ENCODE peak calls at places on chromosomes 13 and 19, in seven cellular contexts. One of them, this sample, is unnamed.

GRCh38 chr19:36939153-36939552 is 23.0 kb downstream of the ZNF568 start:
- DNase-seq in CD4-positive, alpha-beta T cell: no peak
- DNase-seq in uterus: no peak
- DNase-seq in A549: no peak
- DNase-seq in mesendoderm: peak
- DNase-seq in cardiac muscle cell: peak
- DNase-seq in psoas muscle: no peak
- DNase-seq in this sample: no peak

GRCh38 chr13:105991622-105992254 is 543.7 kb downstream of the EFNB2 start:
- DNase-seq in psoas muscle: no peak
- DNase-seq in CD4-positive, alpha-beta T cell: no peak
- DNase-seq in uterus: no peak
- DNase-seq in mesendoderm: peak
- DNase-seq in cardiac muscle cell: no peak
- DNase-seq in A549: no peak
- DNase-seq in this sample: no peak

GRCh38 chr13:50366488-50367174 is 351.4 kb downstream of the KCNRG start:
- DNase-seq in psoas muscle: no peak
- DNase-seq in cardiac muscle cell: no peak
- DNase-seq in mesendoderm: no peak
- DNase-seq in CD4-positive, alpha-beta T cell: no peak
- DNase-seq in uterus: no peak
- DNase-seq in A549: no peak
- DNase-seq in this sample: no peak

GRCh38 chr19:18558595-18558994 is 925 bp downstream of the KXD1 start:
- DNase-seq in mesendoderm: no peak
- DNase-seq in A549: no peak
- DNase-seq in uterus: no peak
- DNase-seq in CD4-positive, alpha-beta T cell: no peak
- DNase-seq in cardiac muscle cell: no peak
- DNase-seq in psoas muscle: no peak
- DNase-seq in this sample: no peak

GRCh38 chr19:30085394-30085793 is 143.4 kb downstream of the URI1 start:
- DNase-seq in cardiac muscle cell: peak
- DNase-seq in mesendoderm: peak
- DNase-seq in A549: no peak
- DNase-seq in psoas muscle: no peak
- DNase-seq in CD4-positive, alpha-beta T cell: no peak
- DNase-seq in uterus: no peak
- DNase-seq in this sample: no peak

GRCh38 chr13:37777676-37778075 is 91.9 kb downstream of the TRPC4 start:
- DNase-seq in A549: no peak
- DNase-seq in cardiac muscle cell: no peak
- DNase-seq in psoas muscle: no peak
- DNase-seq in CD4-positive, alpha-beta T cell: no peak
- DNase-seq in uterus: no peak
- DNase-seq in mesendoderm: no peak
- DNase-seq in this sample: no peak

GRCh38 chr13:24253520-24254150 is 55.7 kb upstream of the C1QTNF9 start:
- DNase-seq in A549: no peak
- DNase-seq in mesendoderm: no peak
- DNase-seq in CD4-positive, alpha-beta T cell: no peak
- DNase-seq in cardiac muscle cell: no peak
- DNase-seq in psoas muscle: no peak
- DNase-seq in uterus: no peak
- DNase-seq in this sample: no peak

GRCh38 chr13:72125561-72125960 is 258.6 kb upstream of the DACH1 start:
- DNase-seq in CD4-positive, alpha-beta T cell: no peak
- DNase-seq in cardiac muscle cell: no peak
- DNase-seq in mesendoderm: no peak
- DNase-seq in A549: no peak
- DNase-seq in psoas muscle: no peak
- DNase-seq in uterus: no peak
- DNase-seq in this sample: no peak

GRCh38 chr13:50236898-50237318 is 221.7 kb downstream of the KCNRG start:
- DNase-seq in A549: no peak
- DNase-seq in uterus: no peak
- DNase-seq in cardiac muscle cell: no peak
- DNase-seq in mesendoderm: no peak
- DNase-seq in psoas muscle: no peak
- DNase-seq in CD4-positive, alpha-beta T cell: no peak
- DNase-seq in this sample: no peak

GRCh38 chr13:22128413-22129198 is 457.7 kb downstream of the FGF9 start:
- DNase-seq in A549: no peak
- DNase-seq in mesendoderm: no peak
- DNase-seq in cardiac muscle cell: no peak
- DNase-seq in psoas muscle: no peak
- DNase-seq in uterus: no peak
- DNase-seq in CD4-positive, alpha-beta T cell: no peak
- DNase-seq in this sample: peak

GRCh38 chr13:42967660-42968059 is 24.4 kb downstream of the EPSTI1 start:
- DNase-seq in mesendoderm: no peak
- DNase-seq in cardiac muscle cell: no peak
- DNase-seq in psoas muscle: no peak
- DNase-seq in CD4-positive, alpha-beta T cell: no peak
- DNase-seq in uterus: no peak
- DNase-seq in A549: no peak
- DNase-seq in this sample: no peak

GRCh38 chr13:56735537-56735942 is 405.2 kb upstream of the PRR20A start:
- DNase-seq in mesendoderm: no peak
- DNase-seq in CD4-positive, alpha-beta T cell: no peak
- DNase-seq in uterus: no peak
- DNase-seq in cardiac muscle cell: peak
- DNase-seq in psoas muscle: no peak
- DNase-seq in A549: no peak
- DNase-seq in this sample: no peak

GRCh38 chr13:102277286-102277685 is 124.6 kb downstream of the FGF14 start:
- DNase-seq in CD4-positive, alpha-beta T cell: no peak
- DNase-seq in uterus: peak
- DNase-seq in cardiac muscle cell: no peak
- DNase-seq in psoas muscle: peak
- DNase-seq in A549: no peak
- DNase-seq in mesendoderm: no peak
- DNase-seq in this sample: no peak

GRCh38 chr13:113785051-113786010 is 26.3 kb downstream of the TMEM255B start:
- DNase-seq in CD4-positive, alpha-beta T cell: no peak
- DNase-seq in A549: no peak
- DNase-seq in psoas muscle: no peak
- DNase-seq in uterus: no peak
- DNase-seq in cardiac muscle cell: no peak
- DNase-seq in mesendoderm: no peak
- DNase-seq in this sample: peak

GRCh38 chr19:38211779-38212178 is 12.2 kb downstream of the DPF1 start:
- DNase-seq in mesendoderm: peak
- DNase-seq in uterus: no peak
- DNase-seq in psoas muscle: no peak
- DNase-seq in A549: no peak
- DNase-seq in cardiac muscle cell: no peak
- DNase-seq in CD4-positive, alpha-beta T cell: no peak
- DNase-seq in this sample: no peak

GRCh38 chr19:38210458-38210987 is 13.5 kb downstream of the DPF1 start:
- DNase-seq in psoas muscle: peak
- DNase-seq in uterus: peak
- DNase-seq in cardiac muscle cell: peak
- DNase-seq in A549: no peak
- DNase-seq in mesendoderm: peak
- DNase-seq in CD4-positive, alpha-beta T cell: no peak
- DNase-seq in this sample: no peak

GRCh38 chr19:38209671-38210457 is 14.2 kb downstream of the DPF1 start:
- DNase-seq in A549: no peak
- DNase-seq in psoas muscle: peak
- DNase-seq in CD4-positive, alpha-beta T cell: no peak
- DNase-seq in uterus: peak
- DNase-seq in cardiac muscle cell: peak
- DNase-seq in mesendoderm: peak
- DNase-seq in this sample: no peak

GRCh38 chr19:38209152-38209551 is 14.9 kb downstream of the DPF1 start:
- DNase-seq in CD4-positive, alpha-beta T cell: no peak
- DNase-seq in uterus: no peak
- DNase-seq in mesendoderm: no peak
- DNase-seq in psoas muscle: no peak
- DNase-seq in cardiac muscle cell: no peak
- DNase-seq in A549: no peak
- DNase-seq in this sample: no peak

GRCh38 chr19:38211206-38211605 is 12.8 kb downstream of the DPF1 start:
- DNase-seq in uterus: peak
- DNase-seq in mesendoderm: peak
- DNase-seq in A549: no peak
- DNase-seq in CD4-positive, alpha-beta T cell: no peak
- DNase-seq in psoas muscle: no peak
- DNase-seq in cardiac muscle cell: no peak
- DNase-seq in this sample: no peak
- H3K27ac ChIP-seq in uterus: peak
- H3K27ac ChIP-seq in mesendoderm: no peak
- H3K27ac ChIP-seq in A549: peak
- H3K27ac ChIP-seq in CD4-positive, alpha-beta T cell: no peak
- H3K27ac ChIP-seq in psoas muscle: no peak
- H3K27ac ChIP-seq in cardiac muscle cell: no peak
- H3K27ac ChIP-seq in this sample: no peak

GRCh38 chr19:46082728-46083050 is 41.8 kb downstream of the IGFL3 start:
- DNase-seq in cardiac muscle cell: no peak
- DNase-seq in mesendoderm: no peak
- DNase-seq in CD4-positive, alpha-beta T cell: no peak
- DNase-seq in uterus: no peak
- DNase-seq in A549: no peak
- DNase-seq in psoas muscle: no peak
- DNase-seq in this sample: no peak
- H3K27ac ChIP-seq in cardiac muscle cell: no peak
- H3K27ac ChIP-seq in mesendoderm: no peak
- H3K27ac ChIP-seq in CD4-positive, alpha-beta T cell: no peak
- H3K27ac ChIP-seq in uterus: no peak
- H3K27ac ChIP-seq in A549: peak
- H3K27ac ChIP-seq in psoas muscle: no peak
- H3K27ac ChIP-seq in this sample: peak

GRCh38 chr19:1213391-1214286 is 8.1 kb downstream of the STK11 start:
- DNase-seq in A549: no peak
- DNase-seq in mesendoderm: no peak
- DNase-seq in psoas muscle: peak
- DNase-seq in cardiac muscle cell: no peak
- DNase-seq in uterus: peak
- DNase-seq in CD4-positive, alpha-beta T cell: no peak
- DNase-seq in this sample: no peak
- H3K27ac ChIP-seq in A549: no peak
- H3K27ac ChIP-seq in mesendoderm: no peak
- H3K27ac ChIP-seq in psoas muscle: peak
- H3K27ac ChIP-seq in cardiac muscle cell: peak
- H3K27ac ChIP-seq in uterus: peak
- H3K27ac ChIP-seq in CD4-positive, alpha-beta T cell: peak
- H3K27ac ChIP-seq in this sample: peak

DNA sequence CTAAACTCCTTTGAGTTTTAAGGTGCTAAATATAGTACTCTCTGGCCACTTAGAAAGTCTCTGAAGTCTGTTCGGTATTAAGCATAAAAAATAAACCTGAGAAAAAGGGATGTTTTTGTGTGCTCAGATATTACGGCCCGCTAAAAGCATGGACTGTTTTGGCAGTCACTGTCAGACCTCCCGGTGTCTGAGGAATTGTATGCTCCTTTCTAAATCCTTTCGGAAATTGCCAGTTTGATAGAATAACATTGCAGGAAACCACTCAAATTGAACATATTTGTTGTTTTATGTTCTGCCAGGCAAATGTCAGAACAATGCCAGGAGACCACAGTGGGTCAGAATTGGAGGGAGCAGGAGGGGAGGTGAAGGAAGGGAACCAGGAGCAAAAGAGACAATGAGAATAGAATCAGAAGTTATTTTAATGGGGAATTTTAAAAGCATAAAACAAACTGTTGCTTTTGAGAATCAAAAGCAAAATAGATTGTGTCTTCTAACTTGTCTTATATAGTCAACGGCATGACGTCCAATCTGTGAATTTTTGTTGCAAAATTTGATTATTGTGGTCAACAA is 257.3 kb downstream of the SPRY2 start:
- DNase-seq in CD4-positive, alpha-beta T cell: no peak
- DNase-seq in psoas muscle: no peak
- DNase-seq in mesendoderm: no peak
- DNase-seq in uterus: no peak
- DNase-seq in A549: no peak
- DNase-seq in cardiac muscle cell: no peak
- DNase-seq in this sample: peak
- H3K27ac ChIP-seq in CD4-positive, alpha-beta T cell: no peak
- H3K27ac ChIP-seq in psoas muscle: peak
- H3K27ac ChIP-seq in mesendoderm: peak
- H3K27ac ChIP-seq in uterus: peak
- H3K27ac ChIP-seq in A549: peak
- H3K27ac ChIP-seq in cardiac muscle cell: no peak
- H3K27ac ChIP-seq in this sample: peak

GRCh38 chr19:33803383-33803782 is 6.7 kb downstream of the KCTD15 start:
- DNase-seq in CD4-positive, alpha-beta T cell: no peak
- DNase-seq in psoas muscle: no peak
- DNase-seq in uterus: no peak
- DNase-seq in cardiac muscle cell: no peak
- DNase-seq in mesendoderm: no peak
- DNase-seq in A549: no peak
- DNase-seq in this sample: no peak

GRCh38 chr19:33805840-33806433 is 9.3 kb downstream of the KCTD15 start:
- DNase-seq in mesendoderm: no peak
- DNase-seq in uterus: no peak
- DNase-seq in A549: no peak
- DNase-seq in psoas muscle: no peak
- DNase-seq in cardiac muscle cell: no peak
- DNase-seq in CD4-positive, alpha-beta T cell: no peak
- DNase-seq in this sample: no peak

GRCh38 chr19:33802801-33803200 is 6.1 kb downstream of the KCTD15 start:
- DNase-seq in uterus: no peak
- DNase-seq in A549: no peak
- DNase-seq in CD4-positive, alpha-beta T cell: no peak
- DNase-seq in psoas muscle: no peak
- DNase-seq in mesendoderm: no peak
- DNase-seq in cardiac muscle cell: no peak
- DNase-seq in this sample: no peak

GRCh38 chr19:33805313-33805712 is 8.6 kb downstream of the KCTD15 start:
- DNase-seq in CD4-positive, alpha-beta T cell: no peak
- DNase-seq in uterus: no peak
- DNase-seq in A549: no peak
- DNase-seq in cardiac muscle cell: no peak
- DNase-seq in mesendoderm: no peak
- DNase-seq in psoas muscle: no peak
- DNase-seq in this sample: no peak

GRCh38 chr19:33804021-33804799 is 7.5 kb downstream of the KCTD15 start:
- DNase-seq in uterus: peak
- DNase-seq in CD4-positive, alpha-beta T cell: no peak
- DNase-seq in cardiac muscle cell: no peak
- DNase-seq in mesendoderm: no peak
- DNase-seq in psoas muscle: peak
- DNase-seq in A549: peak
- DNase-seq in this sample: no peak
- H3K27ac ChIP-seq in uterus: no peak
- H3K27ac ChIP-seq in CD4-positive, alpha-beta T cell: no peak
- H3K27ac ChIP-seq in cardiac muscle cell: no peak
- H3K27ac ChIP-seq in mesendoderm: no peak
- H3K27ac ChIP-seq in psoas muscle: no peak
- H3K27ac ChIP-seq in A549: peak
- H3K27ac ChIP-seq in this sample: no peak